ENCODE peak calls at places on chromosomes 7 and 10, in nine cellular contexts. A is A549, J is smooth muscle cell of the brain vasculature, W is lower leg skin, C is stromal cell of bone marrow, R is AG04450, N is HCT116, O is AG04449, L is glomerular endothelial cell. B is an unnamed sample.

GRCh38 chr7:107701191-107701590 is 40.6 kb downstream of the SLC26A4 start:
- DNase-seq in A (no peak), J (no peak), W (no peak), C (no peak), R (no peak), N (no peak), O (no peak), L (no peak), B (no peak)

GRCh38 chr7:145928937-145929336 is 187.7 kb upstream of the CNTNAP2 start:
- DNase-seq in A (no peak), J (no peak), W (no peak), C (peak), R (no peak), N (no peak), O (no peak), L (no peak), B (no peak)

GRCh38 chr10:29394321-29394932 is 105.6 kb downstream of the LYZL1 start:
- DNase-seq in A (no peak), J (no peak), W (peak), C (no peak), R (no peak), N (no peak), O (no peak), L (no peak), B (no peak)

GRCh38 chr7:99386584-99387238 is 12.2 kb downstream of the ARPC1B start:
- DNase-seq in A (no peak), J (no peak), W (no peak), C (no peak), R (no peak), N (no peak), O (no peak), L (no peak), B (no peak)

GRCh38 chr10:47366731-47367460 is 17.2 kb downstream of the ZNF488 start:
- DNase-seq in A (no peak), J (no peak), W (peak), C (no peak), R (no peak), N (no peak), O (no peak), L (no peak), B (peak)

GRCh38 chr10:35778344-35778743 is 136.2 kb upstream of the FZD8 start:
- DNase-seq in A (no peak), J (no peak), W (no peak), C (no peak), R (no peak), N (no peak), O (no peak), L (no peak), B (no peak)

GRCh38 chr10:4227581-4227980 is 442.6 kb upstream of the KLF6 start:
- DNase-seq in A (no peak), J (no peak), W (no peak), C (no peak), R (no peak), N (no peak), O (no peak), L (no peak), B (no peak)

GRCh38 chr10:541750-542371 is 147.6 kb downstream of the DIP2C start:
- DNase-seq in A (no peak), J (no peak), W (peak), C (no peak), R (no peak), N (no peak), O (no peak), L (no peak), B (peak)

GRCh38 chr10:5644930-5645329 is 21.5 kb downstream of the ASB13 start:
- DNase-seq in A (no peak), J (no peak), W (no peak), C (no peak), R (no peak), N (no peak), O (no peak), L (no peak), B (no peak)

GRCh38 chr10:4059471-4060138 is 274.6 kb upstream of the KLF6 start:
- DNase-seq in A (no peak), J (no peak), W (no peak), C (no peak), R (no peak), N (no peak), O (no peak), L (no peak), B (no peak)

GRCh38 chr10:117137911-117138642 is at the start of gene VAX1:
- DNase-seq in A (peak), J (no peak), W (no peak), C (no peak), R (no peak), N (no peak), O (no peak), L (no peak), B (no peak)

GRCh38 chr7:90596745-90597526 is 815 bp downstream of the CDK14 start:
- DNase-seq in A (no peak), J (no peak), W (no peak), C (no peak), R (no peak), N (no peak), O (no peak), L (no peak), B (no peak)

GRCh38 chr7:149615690-149616270 is 118.2 kb upstream of the ZNF746 start:
- DNase-seq in A (no peak), J (no peak), W (no peak), C (no peak), R (no peak), N (no peak), O (no peak), L (no peak), B (no peak)

GRCh38 chr7:55133630-55134392 is 115.0 kb downstream of the EGFR start:
- DNase-seq in A (peak), J (peak), W (peak), C (peak), R (peak), N (peak), O (peak), L (no peak), B (no peak)

GRCh38 chr10:59942556-59942955 is 36.2 kb upstream of the CCDC6 start:
- DNase-seq in A (no peak), J (no peak), W (no peak), C (no peak), R (no peak), N (no peak), O (no peak), L (no peak), B (no peak)

GRCh38 chr10:33335800-33336605 is 1.5 kb upstream of the NRP1 start:
- DNase-seq in A (peak), J (no peak), W (peak), C (peak), R (no peak), N (no peak), O (no peak), L (no peak), B (peak)

GRCh38 chr7:130865408-130866236 is 131.6 kb upstream of the KLF14 start:
- DNase-seq in A (no peak), J (no peak), W (no peak), C (no peak), R (no peak), N (no peak), O (no peak), L (no peak), B (no peak)

GRCh38 chr10:61028861-61029361 is 84.9 kb upstream of the RHOBTB1 start:
- DNase-seq in A (no peak), J (no peak), W (no peak), C (no peak), R (peak), N (no peak), O (no peak), L (no peak), B (no peak)

GRCh38 chr10:74816824-74817498 is 9.4 kb upstream of the KAT6B start:
- DNase-seq in A (no peak), J (no peak), W (no peak), C (no peak), R (no peak), N (no peak), O (no peak), L (no peak), B (no peak)

GRCh38 chr10:3471497-3471896 is 298.9 kb upstream of the PITRM1 start:
- DNase-seq in A (no peak), J (no peak), W (peak), C (no peak), R (no peak), N (no peak), O (no peak), L (no peak), B (no peak)

B was measured in activated effector memory CD4-positive, alpha-beta T cell treated with anti-CD3 and anti-CD28 coated beads, Interleukin-2, amount 50 U/mL, for 16 hours.